ENCODE peak calls at places on chromosomes 16 and 17, in five cellular contexts. A, G, B, V and Y are unnamed samples.

GRCh38 chr16:64809876-64810629 is 311.8 kb downstream of the CDH11 start:
- DNase-seq in A (no peak), G (no peak), B (no peak), V (no peak), Y (no peak)

GRCh38 chr17:82917656-82918345 is 78.0 kb upstream of the ZNF750 start:
- DNase-seq in A (no peak), G (no peak), B (peak; percentile 35), V (peak; percentile 21), Y (peak; percentile 44)

GRCh38 chr17:45101883-45102811 is 30.2 kb downstream of the PLCD3 start:
- DNase-seq in A (no peak), G (no peak), B (no peak), V (no peak), Y (no peak)

GRCh38 chr17:8365143-8365542 is 11.4 kb downstream of the KRABD2 start:
- DNase-seq in A (peak; percentile 63), G (no peak), B (no peak), V (no peak), Y (no peak)

GRCh38 chr16:63720848-63721247 is 1401.0 kb downstream of the CDH11 start:
- DNase-seq in A (no peak), G (no peak), B (no peak), V (no peak), Y (no peak)

GRCh38 chr16:28927815-28928214 is 2.8 kb upstream of the RABEP2 start:
- DNase-seq in A (no peak), G (no peak), B (no peak), V (no peak), Y (no peak)

GRCh38 chr17:77693776-77694175 is 264.7 kb upstream of the TNRC6C start:
- DNase-seq in A (no peak), G (no peak), B (no peak), V (no peak), Y (no peak)

GRCh38 chr16:57003439-57004386 is 14.4 kb downstream of the NLRC5 start:
- DNase-seq in A (no peak), G (no peak), B (no peak), V (no peak), Y (no peak)

GRCh38 chr17:80821546-80821945 is 170.1 kb upstream of the CHMP6 start:
- DNase-seq in A (no peak), G (no peak), B (peak; percentile 12), V (no peak), Y (no peak)

GRCh38 chr16:64826374-64826773 is 295.5 kb downstream of the CDH11 start:
- DNase-seq in A (no peak), G (no peak), B (no peak), V (no peak), Y (no peak)

GRCh38 chr17:19354123-19354522 is 8.4 kb downstream of the B9D1 start:
- DNase-seq in A (peak; percentile 47), G (no peak), B (no peak), V (no peak), Y (no peak)

GRCh38 chr16:87780385-87780989 is 14.7 kb upstream of the KLHDC4 start:
- DNase-seq in A (no peak), G (no peak), B (peak; percentile 65), V (peak; percentile 27), Y (peak; percentile 33)

GRCh38 chr17:39213852-39214251 is 11.9 kb downstream of the STAC2 start:
- DNase-seq in A (peak; percentile 83), G (no peak), B (peak; percentile 42), V (no peak), Y (no peak)

GRCh38 chr17:72101526-72101925 is 19.3 kb upstream of the SOX9 start:
- DNase-seq in A (no peak), G (no peak), B (no peak), V (no peak), Y (no peak)

GRCh38 chr16:18983565-18984424 is at the start of gene TMC7:
- DNase-seq in A (peak; percentile 70), G (peak; percentile 28), B (peak; percentile 89), V (no peak), Y (peak; percentile 92)

GRCh38 chr17:63387941-63388340 is 58.2 kb downstream of the CYB561 start:
- DNase-seq in A (no peak), G (no peak), B (no peak), V (no peak), Y (no peak)

DNA sequence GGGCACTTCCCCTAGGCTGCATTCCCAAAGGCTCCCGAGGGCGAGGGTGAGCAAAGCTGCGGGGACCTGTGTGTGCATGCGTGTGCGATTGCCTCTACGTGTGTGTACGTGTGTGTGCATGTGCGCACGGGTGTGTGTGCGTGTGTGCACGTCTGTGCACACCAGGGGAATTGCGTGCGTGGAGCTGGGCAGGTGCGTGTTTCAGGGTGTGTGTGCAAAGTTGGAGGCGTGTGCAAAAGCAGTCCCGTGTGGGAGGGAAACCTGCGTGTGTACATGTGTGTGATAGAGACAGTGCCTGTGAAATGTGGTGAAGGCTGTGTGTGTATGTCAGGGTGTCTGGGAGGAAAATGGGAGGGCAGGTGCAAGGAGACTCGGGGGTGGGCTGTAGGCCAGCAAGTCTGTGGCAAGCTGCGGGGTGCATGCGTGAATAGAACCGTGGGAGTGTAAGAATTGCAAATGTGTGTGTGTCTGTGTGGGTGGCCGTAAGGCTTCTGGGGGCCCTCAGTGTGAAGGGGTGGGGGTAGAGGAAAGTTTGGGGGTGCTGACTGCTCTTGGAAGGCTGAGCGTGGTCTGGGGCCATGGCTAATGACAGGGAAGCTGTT is 481 bp downstream of the SEC14L5 start:
- DNase-seq in A (no peak), G (no peak), B (no peak), V (no peak), Y (no peak)
- H3K4me3 ChIP-seq in A (peak overlapping the region; percentile 49), G (peak overlapping the region; percentile 39), B (no peak overlapping the region), V (peak overlapping the region; percentile 58), Y (peak overlapping the region; percentile 45)

DNA sequence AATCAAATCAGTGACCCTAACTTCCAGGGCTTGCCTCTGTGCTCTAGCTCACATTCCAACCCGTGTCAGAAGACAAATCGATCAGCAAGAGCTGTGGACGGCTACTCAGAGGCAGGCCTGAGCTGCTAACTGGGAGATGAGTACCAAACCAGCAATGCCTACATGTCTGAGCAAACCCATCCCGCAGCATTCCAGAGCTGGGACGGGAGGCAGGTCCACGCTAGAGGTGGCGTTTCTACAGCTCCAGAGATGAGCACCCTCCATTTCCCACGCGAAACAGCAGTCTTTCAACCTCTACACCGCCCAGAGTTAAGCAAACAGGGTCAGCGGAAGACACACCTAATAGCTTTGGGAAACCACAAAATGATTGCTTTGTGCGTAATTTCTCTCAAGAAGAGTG is 6.5 kb downstream of the NXN start:
- DNase-seq in A (peak; percentile 97), G (no peak), B (no peak), V (no peak), Y (no peak)
- H3K4me1 ChIP-seq in A (peaks cover 54% of the 10 kb centered on the region), G (peaks cover 1% of the 10 kb centered on the region), B (no peaks in the 10 kb centered on the region), V (peaks cover 1% of the 10 kb centered on the region), Y (no peaks in the 10 kb centered on the region)

GRCh38 chr16:31471241-31471874 is 594 bp upstream of the TGFB1I1 start:
- DNase-seq in A (no peak), G (peak; percentile 29), B (no peak), V (no peak), Y (no peak)
- H3K4me3 ChIP-seq in A (peak overlapping the region; percentile 60), G (peak overlapping the region; percentile 61), B (peak overlapping the region; percentile 28), V (no peak overlapping the region), Y (peak overlapping the region; percentile 37)

GRCh38 chr16:3022697-3023414 is 886 bp downstream of the HCFC1R1 start:
- DNase-seq in A (no peak), G (no peak), B (peak; percentile 69), V (no peak), Y (no peak)
- H3K4me1 ChIP-seq in A (peaks cover 11% of the 10 kb centered on the region), G (peaks cover 21% of the 10 kb centered on the region), B (peaks cover 52% of the 10 kb centered on the region), V (peaks cover 66% of the 10 kb centered on the region), Y (peaks cover 20% of the 10 kb centered on the region)